ENCODE peak calls at places on chromosomes 3 and 15, in six cellular contexts. R, O, C, G, S and B are unnamed samples.

GRCh38 chr15:56325186-56325585 is 40.0 kb upstream of the TEX9 start:
- DNase-seq in R (no peak), O (peak), C (no peak), G (no peak), S (no peak), B (no peak)

GRCh38 chr3:16301490-16301889 is 36.5 kb downstream of the OXNAD1 start:
- DNase-seq in R (no peak), O (no peak), C (no peak), G (peak), S (no peak), B (no peak)

GRCh38 chr3:52053307-52054304 is 2.8 kb downstream of the DUSP7 start:
- DNase-seq in R (peak), O (no peak), C (no peak), G (no peak), S (no peak), B (no peak)

GRCh38 chr15:100672959-100673358 is 70.6 kb downstream of the ASB7 start:
- DNase-seq in R (no peak), O (no peak), C (no peak), G (no peak), S (no peak), B (no peak)

GRCh38 chr15:65028921-65029735 is at the start of gene MTFMT:
- DNase-seq in R (peak), O (peak), C (peak), G (peak), S (peak), B (no peak)

GRCh38 chr3:24048843-24049242 is 103.8 kb downstream of the NR1D2 start:
- DNase-seq in R (no peak), O (no peak), C (no peak), G (no peak), S (no peak), B (no peak)

GRCh38 chr15:67981848-67982247 is 72.3 kb upstream of the PIAS1 start:
- DNase-seq in R (no peak), O (no peak), C (no peak), G (no peak), S (no peak), B (no peak)

GRCh38 chr3:169008772-169009358 is 654.6 kb downstream of the MECOM start:
- DNase-seq in R (no peak), O (no peak), C (no peak), G (no peak), S (no peak), B (no peak)

GRCh38 chr3:132803889-132804288 is 81.7 kb upstream of the NPHP3 start:
- DNase-seq in R (no peak), O (no peak), C (no peak), G (no peak), S (no peak), B (no peak)

GRCh38 chr15:88071141-88071540 is 185.4 kb downstream of the NTRK3 start:
- DNase-seq in R (no peak), O (no peak), C (no peak), G (peak), S (no peak), B (no peak)

GRCh38 chr3:10160925-10161324 is 3.8 kb upstream of the IRAK2 start:
- DNase-seq in R (no peak), O (no peak), C (no peak), G (no peak), S (no peak), B (no peak)

GRCh38 chr3:114899186-114899931 is 247.7 kb downstream of the ZBTB20 start:
- DNase-seq in R (no peak), O (no peak), C (peak), G (peak), S (peak), B (peak)